ENCODE peak calls at places on chromosomes 11 and 22, in six cellular contexts. N, E, K, L, F and Y are unnamed samples.

GRCh38 chr11:6443269-6444003 is 2.6 kb upstream of the HPX start:
- DNase-seq in E (peak; percentile 35), F (peak; percentile 72), L (peak; percentile 32), N (peak; percentile 78), K (peak; percentile 44), Y (peak; percentile 1)

GRCh38 chr11:6249822-6250555 is 9.6 kb upstream of the CCKBR start:
- DNase-seq in L (no peak), K (peak; percentile 97), E (no peak), N (peak; percentile 92), F (no peak), Y (no peak)

GRCh38 chr11:106552694-106553203 is 465.5 kb downstream of the GUCY1A2 start:
- DNase-seq in N (no peak), E (no peak), K (no peak), L (no peak), F (peak; percentile 70), Y (no peak)

GRCh38 chr22:32339190-32340012 is 18.3 kb upstream of the RFPL3 start:
- DNase-seq in K (no peak), N (no peak), L (no peak), E (no peak), F (no peak), Y (no peak)

GRCh38 chr11:131850507-131850906 is 480.1 kb downstream of the NTM start:
- DNase-seq in F (no peak), K (no peak), L (no peak), N (no peak), E (no peak), Y (no peak)

GRCh38 chr11:133953999-133954398 is 2.8 kb downstream of the IGSF9B start:
- DNase-seq in F (no peak), K (no peak), L (no peak), N (no peak), E (no peak), Y (no peak)

GRCh38 chr22:46087816-46088277 is 62.5 kb upstream of the PPARA start:
- DNase-seq in F (no peak), N (peak; percentile 96), E (no peak), L (no peak), K (peak; percentile 85), Y (no peak)

GRCh38 chr22:37162221-37163095 is 12.7 kb upstream of the IL2RB start:
- DNase-seq in F (no peak), L (no peak), N (no peak), K (peak; percentile 13), E (no peak), Y (no peak)

GRCh38 chr22:25113316-25113721 is 86.3 kb upstream of the CRYBB3 start:
- DNase-seq in E (no peak), K (no peak), L (no peak), N (no peak), F (no peak), Y (no peak)

GRCh38 chr22:33111491-33111890 is 53.3 kb upstream of the SYN3 start:
- DNase-seq in N (peak; percentile 13), F (no peak), K (no peak), E (no peak), L (no peak), Y (no peak)

GRCh38 chr11:117882539-117882938 is 6.1 kb upstream of the FXYD6 start:
- DNase-seq in F (no peak), L (no peak), K (no peak), N (no peak), E (no peak), Y (no peak)

GRCh38 chr11:63929616-63930015 is 9.2 kb upstream of the NAA40 start:
- DNase-seq in L (no peak), N (no peak), E (no peak), K (no peak), F (no peak), Y (no peak)

GRCh38 chr11:108887436-108888238 is 222.8 kb downstream of the DDX10 start:
- DNase-seq in L (no peak), E (no peak), N (no peak), K (peak; percentile 74), F (no peak), Y (no peak)

GRCh38 chr22:20641198-20641892 is 132.6 kb upstream of the SERPIND1 start:
- DNase-seq in K (no peak), E (no peak), N (no peak), F (peak; percentile 14), L (no peak), Y (no peak)

GRCh38 chr22:45772726-45773125 is 101.1 kb downstream of the ATXN10 start:
- DNase-seq in L (no peak), F (no peak), N (no peak), E (no peak), K (no peak), Y (no peak)

GRCh38 chr11:32881286-32881685 is 11.3 kb upstream of the QSER1 start:
- DNase-seq in L (no peak), K (peak; percentile 25), N (peak; percentile 39), E (no peak), F (no peak), Y (no peak)

GRCh38 chr22:46433318-46433717 is 97.8 kb downstream of the TRMU start:
- DNase-seq in L (no peak), E (no peak), N (no peak), K (no peak), F (no peak), Y (no peak)

GRCh38 chr11:60908803-60909202 is 2.4 kb upstream of the PRPF19 start:
- DNase-seq in N (no peak), K (no peak), E (no peak), L (no peak), F (no peak), Y (no peak)

GRCh38 chr11:114063149-114063828 is 3.8 kb downstream of the ZBTB16 start:
- DNase-seq in L (no peak), N (no peak), F (no peak), K (no peak), E (no peak), Y (no peak)

GRCh38 chr11:119791701-119792151 is 62.7 kb upstream of the NECTIN1 start:
- DNase-seq in K (peak; percentile 36), L (no peak), F (no peak), E (no peak), N (peak; percentile 93), Y (no peak)

GRCh38 chr11:110501428-110501827 is 71.7 kb downstream of the FDX1 start:
- DNase-seq in E (no peak), F (no peak), N (no peak), K (no peak), L (no peak), Y (no peak)

GRCh38 chr11:12560861-12561260 is 113.4 kb upstream of the TEAD1 start:
- DNase-seq in F (no peak), K (no peak), E (no peak), N (no peak), L (no peak), Y (no peak)

GRCh38 chr11:21768388-21768787 is 424.5 kb upstream of the ANO5 start:
- DNase-seq in K (no peak), F (no peak), N (no peak), L (no peak), E (no peak), Y (no peak)

GRCh38 chr11:126646701-126647209 is 291.3 kb downstream of the ST3GAL4 start:
- DNase-seq in L (no peak), E (no peak), K (no peak), F (no peak), N (peak; percentile 86), Y (no peak)

GRCh38 chr11:119684361-119685072 is 44.5 kb downstream of the NECTIN1 start:
- DNase-seq in L (no peak), K (peak; percentile 46), N (peak; percentile 76), F (no peak), E (no peak), Y (no peak)

GRCh38 chr11:44199298-44199697 is 103.8 kb downstream of the EXT2 start:
- DNase-seq in E (no peak), L (no peak), K (no peak), F (peak; percentile 55), N (no peak), Y (no peak)

GRCh38 chr11:72685560-72686480 is 11.6 kb upstream of the PDE2A start:
- DNase-seq in N (peak; percentile 85), E (no peak), L (no peak), K (peak; percentile 59), F (no peak), Y (no peak)

GRCh38 chr11:587978-588380 is 11.7 kb downstream of the PHRF1 start:
- DNase-seq in K (peak; percentile 87), F (no peak), N (peak; percentile 67), E (peak; percentile 32), L (no peak), Y (no peak)

GRCh38 chr11:111938687-111939160 is 1.6 kb downstream of the DIXDC1 start:
- DNase-seq in K (peak; percentile 56), E (no peak), N (peak; percentile 86), L (no peak), F (peak; percentile 67), Y (no peak)

GRCh38 chr11:71934213-71934612 is 5.4 kb downstream of the RNF121 start:
- DNase-seq in L (no peak), F (no peak), E (no peak), N (no peak), K (no peak), Y (no peak)

GRCh38 chr11:117984471-117984870 is 1.7 kb upstream of the IL10RA start:
- DNase-seq in F (no peak), L (no peak), E (no peak), N (no peak), K (peak; percentile 16), Y (no peak)

GRCh38 chr11:74559934-74560309 is 32.5 kb upstream of the POLD3 start:
- DNase-seq in F (no peak), K (peak; percentile 70), N (peak; percentile 47), E (no peak), L (no peak), Y (no peak)

GRCh38 chr11:8826145-8826786 is 84.7 kb upstream of the AKIP1 start:
- DNase-seq in N (peak; percentile 70), F (peak; percentile 59), K (peak; percentile 89), L (no peak), E (no peak), Y (peak; percentile 24)

GRCh38 chr11:46725338-46726205 is 6.6 kb downstream of the F2 start:
- DNase-seq in E (no peak), L (no peak), N (no peak), F (no peak), K (no peak), Y (no peak)